ENCODE peak calls at places on chromosome 1, in ten cellular contexts. M, N, I, W, E, P, C, L, A and U are unnamed samples.

GRCh38 chr1:35936828-35937227 is 5.9 kb downstream of the AGO3 start:
- DNase-seq in M (no peak), N (no peak), I (no peak), W (no peak), E (no peak), P (no peak), C (no peak), L (no peak), A (no peak), U (no peak)

GRCh38 chr1:42692941-42693340 is 10.7 kb downstream of the YBX1 start:
- DNase-seq in M (no peak), N (no peak), I (no peak), W (no peak), E (no peak), P (no peak), C (no peak), L (no peak), A (no peak), U (no peak)

GRCh38 chr1:206784471-206784903 is 12.2 kb upstream of the IL10 start:
- DNase-seq in M (no peak), N (peak), I (no peak), W (no peak), E (no peak), P (no peak), C (no peak), L (no peak), A (no peak), U (no peak)

GRCh38 chr1:115976062-115976899 is at the start of gene SLC22A15:
- DNase-seq in M (peak), N (peak), I (peak), W (no peak), E (peak), P (peak), C (peak), L (no peak), A (no peak), U (peak)

GRCh38 chr1:238451781-238452310 is 561.1 kb upstream of the ZP4 start:
- DNase-seq in M (no peak), N (no peak), I (no peak), W (no peak), E (no peak), P (no peak), C (no peak), L (no peak), A (no peak), U (no peak)

GRCh38 chr1:2060082-2060481 is 9.9 kb downstream of the PRKCZ start:
- DNase-seq in M (no peak), N (no peak), I (no peak), W (no peak), E (peak), P (no peak), C (no peak), L (no peak), A (no peak), U (no peak)

GRCh38 chr1:31944205-31945089 is 6.3 kb upstream of the PTP4A2 start:
- DNase-seq in M (peak), N (peak), I (no peak), W (no peak), E (peak), P (no peak), C (peak), L (no peak), A (peak), U (peak)

GRCh38 chr1:6953874-6954502 is 168.7 kb downstream of the CAMTA1 start:
- DNase-seq in M (no peak), N (no peak), I (no peak), W (no peak), E (no peak), P (no peak), C (no peak), L (no peak), A (no peak), U (no peak)

GRCh38 chr1:84892657-84893618 is at the start of gene LPAR3:
- DNase-seq in M (peak), N (no peak), I (no peak), W (no peak), E (peak), P (peak), C (no peak), L (peak), A (no peak), U (no peak)

GRCh38 chr1:94550396-94550795 is 8.8 kb upstream of the F3 start:
- DNase-seq in M (no peak), N (no peak), I (no peak), W (no peak), E (no peak), P (no peak), C (no peak), L (no peak), A (no peak), U (no peak)

GRCh38 chr1:211897011-211897410 is 66.4 kb upstream of the LPGAT1 start:
- DNase-seq in M (no peak), N (no peak), I (no peak), W (no peak), E (no peak), P (no peak), C (no peak), L (no peak), A (no peak), U (no peak)

GRCh38 chr1:11158291-11158690 is 30.9 kb upstream of the ANGPTL7 start:
- DNase-seq in M (no peak), N (no peak), I (no peak), W (no peak), E (no peak), P (no peak), C (no peak), L (no peak), A (no peak), U (no peak)

GRCh38 chr1:75908717-75909152 is 23.5 kb downstream of the ASB17 start:
- DNase-seq in M (peak), N (no peak), I (no peak), W (no peak), E (no peak), P (peak), C (peak), L (peak), A (peak), U (no peak)

GRCh38 chr1:211535338-211535737 is 43.4 kb upstream of the RD3 start:
- DNase-seq in M (no peak), N (no peak), I (no peak), W (no peak), E (no peak), P (no peak), C (no peak), L (no peak), A (no peak), U (no peak)

GRCh38 chr1:151653397-151653796 is 41.5 kb downstream of the SNX27 start:
- DNase-seq in M (no peak), N (no peak), I (no peak), W (no peak), E (no peak), P (no peak), C (peak), L (no peak), A (peak), U (peak)

GRCh38 chr1:116179398-116179797 is 68.2 kb downstream of the MAB21L3 start:
- DNase-seq in M (peak), N (no peak), I (no peak), W (no peak), E (no peak), P (no peak), C (no peak), L (no peak), A (no peak), U (no peak)

GRCh38 chr1:109370712-109371270 is 26.9 kb downstream of the SORT1 start:
- DNase-seq in M (no peak), N (no peak), I (no peak), W (no peak), E (no peak), P (no peak), C (peak), L (no peak), A (peak), U (peak)

GRCh38 chr1:1440262-1440772 is 4.8 kb downstream of the VWA1 start:
- DNase-seq in M (no peak), N (no peak), I (no peak), W (no peak), E (peak), P (no peak), C (no peak), L (no peak), A (no peak), U (no peak)

GRCh38 chr1:94418664-94419655 is 771 bp downstream of the ABCD3 start:
- DNase-seq in M (peak), N (no peak), I (no peak), W (peak), E (peak), P (peak), C (no peak), L (peak), A (peak), U (no peak)

GRCh38 chr1:160284220-160284781 is 632 bp downstream of the PEX19 start:
- DNase-seq in M (peak), N (peak), I (no peak), W (no peak), E (no peak), P (peak), C (peak), L (peak), A (peak), U (peak)

GRCh38 chr1:235834620-235835019 is 32.1 kb downstream of the LYST start:
- DNase-seq in M (no peak), N (no peak), I (no peak), W (peak), E (no peak), P (peak), C (no peak), L (no peak), A (no peak), U (no peak)

GRCh38 chr1:161735837-161736236 is 13.7 kb upstream of the DUSP12 start:
- DNase-seq in M (no peak), N (no peak), I (no peak), W (no peak), E (no peak), P (no peak), C (no peak), L (no peak), A (no peak), U (no peak)

GRCh38 chr1:110580244-110580643 is 25.9 kb downstream of the KCNA2 start:
- DNase-seq in M (no peak), N (no peak), I (no peak), W (no peak), E (no peak), P (no peak), C (no peak), L (no peak), A (no peak), U (no peak)

GRCh38 chr1:16434501-16434900 is 2.7 kb downstream of the SPATA21 start:
- DNase-seq in M (no peak), N (no peak), I (no peak), W (no peak), E (no peak), P (no peak), C (no peak), L (no peak), A (no peak), U (no peak)

GRCh38 chr1:26493905-26494304 is 21.7 kb downstream of the HMGN2 start:
- DNase-seq in M (no peak), N (no peak), I (no peak), W (no peak), E (no peak), P (no peak), C (no peak), L (no peak), A (no peak), U (no peak)

GRCh38 chr1:6727535-6727934 is 25.9 kb upstream of the DNAJC11 start:
- DNase-seq in M (peak), N (peak), I (no peak), W (peak), E (no peak), P (peak), C (peak), L (no peak), A (no peak), U (no peak)

GRCh38 chr1:202282017-202282335 is 59.8 kb downstream of the UBE2T start:
- DNase-seq in M (no peak), N (no peak), I (no peak), W (no peak), E (no peak), P (no peak), C (no peak), L (no peak), A (no peak), U (no peak)

GRCh38 chr1:207892764-207893163 is 18.2 kb downstream of the CD34 start:
- DNase-seq in M (no peak), N (no peak), I (no peak), W (peak), E (no peak), P (no peak), C (no peak), L (peak), A (no peak), U (no peak)

GRCh38 chr1:243473281-243474210 is 217.7 kb downstream of the SDCCAG8 start:
- DNase-seq in M (no peak), N (no peak), I (no peak), W (no peak), E (no peak), P (no peak), C (no peak), L (no peak), A (no peak), U (no peak)

GRCh38 chr1:110829955-110830553 is 42.9 kb upstream of the CD53 start:
- DNase-seq in M (peak), N (peak), I (no peak), W (peak), E (no peak), P (peak), C (no peak), L (peak), A (no peak), U (peak)

GRCh38 chr1:243731301-243731891 is 118.6 kb downstream of the AKT3 start:
- DNase-seq in M (no peak), N (no peak), I (no peak), W (peak), E (no peak), P (no peak), C (no peak), L (no peak), A (no peak), U (no peak)

GRCh38 chr1:57061369-57061768 is 95.6 kb upstream of the C8B start:
- DNase-seq in M (peak), N (no peak), I (no peak), W (peak), E (no peak), P (peak), C (no peak), L (no peak), A (peak), U (no peak)

GRCh38 chr1:204875255-204875654 is 4.6 kb downstream of the NFASC start:
- DNase-seq in M (no peak), N (no peak), I (no peak), W (no peak), E (no peak), P (no peak), C (no peak), L (no peak), A (no peak), U (no peak)

GRCh38 chr1:163509126-163509525 is 187.4 kb downstream of the NUF2 start:
- DNase-seq in M (no peak), N (no peak), I (no peak), W (no peak), E (no peak), P (no peak), C (no peak), L (no peak), A (no peak), U (no peak)

GRCh38 chr1:17579951-17580939 is 40.7 kb downstream of the ARHGEF10L start:
- DNase-seq in M (peak), N (no peak), I (no peak), W (no peak), E (peak), P (no peak), C (no peak), L (no peak), A (no peak), U (no peak)